ENCODE peak calls at places on chromosomes 12 and 14, in nine cellular contexts. Y is immature natural killer cell; O is mesenchymal stem cell; P is COR-L47; D is AG08395; L is non-pigmented ciliary epithelial cell; Q is cardiac fibroblast; N is choroid plexus epithelial cell; B is activated T-cell treated with anti-CD3 and anti-CD28 coated beads, Interleukin-2, amount 50 U/mL, for 1 hour. U is an unnamed sample.

GRCh38 chr12:110957652-110958051 is 37.3 kb upstream of the MYL2 start:
- DNase-seq in D (no peak), O (no peak), Y (no peak), Q (no peak), N (no peak), P (no peak), L (no peak), B (no peak), U (no peak)

GRCh38 chr12:113912761-113913295 is 53.3 kb downstream of the RBM19 start:
- DNase-seq in N (peak), B (peak), D (peak), P (peak), Q (peak), L (peak), Y (peak), O (peak), U (peak)

GRCh38 chr12:30440826-30441602 is 254.7 kb downstream of the IPO8 start:
- DNase-seq in L (no peak), D (peak), Y (no peak), O (peak), Q (peak), N (peak), P (no peak), B (no peak), U (no peak)

GRCh38 chr14:100336618-100337530 is 13.7 kb downstream of the SLC25A47 start:
- DNase-seq in B (no peak), D (no peak), Q (no peak), Y (no peak), L (no peak), O (no peak), N (no peak), P (no peak), U (peak)

GRCh38 chr12:52947738-52948423 is 1.0 kb upstream of the KRT18 start:
- DNase-seq in Q (no peak), B (no peak), P (no peak), Y (no peak), N (no peak), D (no peak), O (no peak), L (no peak), U (no peak)

GRCh38 chr12:91890742-91891141 is 254.9 kb downstream of the BTG1 start:
- DNase-seq in O (no peak), Q (peak), D (no peak), N (no peak), B (no peak), P (peak), L (no peak), Y (no peak), U (peak)

GRCh38 chr14:36647417-36647826 is 14.2 kb upstream of the PAX9 start:
- DNase-seq in P (no peak), Q (no peak), O (no peak), Y (no peak), D (no peak), L (no peak), B (no peak), N (no peak), U (no peak)

GRCh38 chr14:59460378-59460777 is 4.8 kb downstream of the GPR135 start:
- DNase-seq in N (no peak), L (no peak), O (no peak), Q (no peak), Y (no peak), B (no peak), D (no peak), P (no peak), U (no peak)

GRCh38 chr12:24780969-24781368 is 167.9 kb downstream of the BCAT1 start:
- DNase-seq in Q (peak), P (no peak), N (peak), D (peak), O (no peak), B (no peak), Y (no peak), L (no peak), U (no peak)

GRCh38 chr12:100643246-100643645 is 69.8 kb downstream of the GAS2L3 start:
- DNase-seq in O (no peak), P (no peak), N (no peak), Y (no peak), D (no peak), B (no peak), Q (no peak), L (no peak), U (no peak)

GRCh38 chr12:11746940-11747716 is 97.7 kb downstream of the ETV6 start:
- DNase-seq in Y (no peak), P (no peak), L (no peak), O (no peak), D (no peak), B (no peak), Q (no peak), N (no peak), U (no peak)